ENCODE peak calls at places on chromosomes 11 and 22, in five cellular contexts. J, D, I, M and Y are unnamed samples.

GRCh38 chr11:16293204-16293681 is 63.1 kb downstream of the SOX6 start:
- DNase-seq in D (no peak), I (no peak), J (no peak), M (no peak), Y (peak; percentile 27)

GRCh38 chr11:65434057-65434666 is 11.6 kb downstream of the NEAT1 start:
- DNase-seq in J (no peak), I (no peak), M (no peak), D (no peak), Y (peak; percentile 56)

GRCh38 chr22:20571531-20572007 is 64.2 kb downstream of the MED15 start:
- DNase-seq in J (peak; percentile 34), M (no peak), D (peak; percentile 66), I (peak; percentile 70), Y (peak; percentile 51)

GRCh38 chr22:42939451-42939881 is 75.5 kb downstream of the PACSIN2 start:
- DNase-seq in J (no peak), M (no peak), I (no peak), D (no peak), Y (no peak)

GRCh38 chr11:31802990-31803812 is 7.9 kb downstream of the PAX6 start:
- DNase-seq in M (no peak), D (no peak), I (no peak), J (no peak), Y (no peak)

GRCh38 chr11:57888385-57888784 is 126.8 kb downstream of the CTNND1 start:
- DNase-seq in I (no peak), M (no peak), J (no peak), D (no peak), Y (no peak)

GRCh38 chr22:30705710-30706651 is 11.3 kb downstream of the OSBP2 start:
- DNase-seq in M (no peak), D (no peak), I (no peak), J (no peak), Y (no peak)

GRCh38 chr11:74572349-74572748 is 20.0 kb upstream of the POLD3 start:
- DNase-seq in M (no peak), J (no peak), D (no peak), I (no peak), Y (no peak)

GRCh38 chr11:66371627-66372415 is at the start of gene SLC29A2:
- DNase-seq in M (no peak), J (peak; percentile 71), I (peak; percentile 74), D (peak; percentile 68), Y (no peak)

GRCh38 chr22:39520874-39521857 is 804 bp downstream of the ATF4 start:
- DNase-seq in J (peak; percentile 49), M (peak; percentile 89), I (peak; percentile 71), D (peak; percentile 61), Y (peak; percentile 84)

GRCh38 chr11:1119282-1120146 is 38.2 kb upstream of the MUC5AC start:
- DNase-seq in D (no peak), J (no peak), M (peak; percentile 65), I (no peak), Y (no peak)

GRCh38 chr11:97745515-97746050 is 1275.2 kb upstream of the CNTN5 start:
- DNase-seq in J (no peak), M (no peak), D (no peak), I (no peak), Y (no peak)

GRCh38 chr22:38110008-38110862 is at the start of gene BAIAP2L2:
- DNase-seq in J (no peak), M (no peak), I (no peak), D (no peak), Y (no peak)

GRCh38 chr11:59918494-59918893 is 19.7 kb upstream of the OOSP1 start:
- DNase-seq in J (no peak), M (no peak), D (no peak), I (no peak), Y (peak; percentile 62)

GRCh38 chr11:115696472-115697011 is 192.3 kb upstream of the CADM1 start:
- DNase-seq in M (no peak), D (no peak), I (no peak), J (no peak), Y (no peak)

GRCh38 chr11:65814131-65814959 is 19.4 kb upstream of the SNX32 start:
- DNase-seq in I (no peak), M (no peak), J (no peak), D (no peak), Y (peak; percentile 15)

GRCh38 chr22:33605686-33606085 is 314.6 kb downstream of the LARGE1 start:
- DNase-seq in M (no peak), I (no peak), J (no peak), D (no peak), Y (no peak)

GRCh38 chr11:62430350-62430749 is 11.5 kb downstream of the SCGB1A1 start:
- DNase-seq in J (no peak), I (no peak), D (no peak), M (no peak), Y (no peak)

GRCh38 chr11:42048141-42048540 is 588.7 kb upstream of the LRRC4C start:
- DNase-seq in D (no peak), M (no peak), I (no peak), J (no peak), Y (no peak)

GRCh38 chr11:865512-866430 is 23.1 kb downstream of the TSPAN4 start:
- DNase-seq in D (no peak), I (no peak), M (no peak), J (no peak), Y (no peak)

GRCh38 chr22:31734512-31734911 is 15.4 kb downstream of the PRR14L start:
- DNase-seq in J (no peak), I (no peak), M (no peak), D (no peak), Y (peak; percentile 60)

GRCh38 chr11:94731921-94732601 is 36.1 kb upstream of the AMOTL1 start:
- DNase-seq in M (no peak), J (no peak), D (no peak), I (no peak), Y (peak; percentile 86)

GRCh38 chr11:65187146-65187675 is 5.5 kb downstream of the CAPN1 start:
- DNase-seq in M (peak; percentile 47), J (no peak), I (no peak), D (no peak), Y (no peak)

GRCh38 chr22:27135582-27135981 is 478.2 kb downstream of the MIAT start:
- DNase-seq in D (no peak), M (no peak), J (no peak), I (no peak), Y (peak; percentile 75)

GRCh38 chr11:86230921-86231320 is 13.6 kb upstream of the EED start:
- DNase-seq in I (no peak), M (no peak), D (no peak), J (no peak), Y (no peak)

GRCh38 chr22:27799334-27800249 is 2.0 kb downstream of the MN1 start:
- DNase-seq in M (no peak), I (no peak), D (no peak), J (no peak), Y (peak; percentile 29)

GRCh38 chr11:86999859-87000753 is 37.6 kb upstream of the TMEM135 start:
- DNase-seq in I (no peak), D (no peak), M (no peak), J (no peak), Y (peak; percentile 23)

GRCh38 chr11:11440149-11440548 is 87.1 kb upstream of the CSNK2A3 start:
- DNase-seq in I (no peak), M (no peak), D (no peak), J (no peak), Y (no peak)

GRCh38 chr11:87603887-87604286 is 566.2 kb downstream of the TMEM135 start:
- DNase-seq in I (no peak), J (no peak), D (no peak), M (no peak), Y (no peak)

GRCh38 chr11:12943276-12943675 is 65.8 kb upstream of the RASSF10 start:
- DNase-seq in J (no peak), M (no peak), D (no peak), I (no peak), Y (no peak)

GRCh38 chr11:36376888-36377758 is 81.0 kb downstream of the PRR5L start:
- DNase-seq in D (no peak), J (peak; percentile 26), M (no peak), I (peak; percentile 50), Y (peak; percentile 60)